ENCODE peak calls at places on chromosomes 13 and 19, in six cellular contexts. F is IMR-90, N is tibial artery, Z is SJSA1, T is fibroblast of lung, U is Peyer's patch. Q is an unnamed sample. For H3K4me1, the result is how much of the 10 kb centered on the place peaks cover.

GRCh38 chr19:45884682-45885555 is 1.0 kb downstream of the IRF2BP1 start:
- DNase-seq in U (no peak), T (no peak), Z (no peak), F (no peak), N (no peak), Q (no peak)

GRCh38 chr13:49386664-49387063 is 57.2 kb downstream of the CAB39L start:
- DNase-seq in N (no peak), Z (no peak), U (no peak), F (no peak), T (no peak), Q (no peak)

GRCh38 chr19:2422951-2423880 is 4.2 kb downstream of the TIMM13 start:
- DNase-seq in U (no peak), N (no peak), Z (no peak), T (peak), F (no peak), Q (no peak)

GRCh38 chr19:16363852-16364230 is 39.2 kb downstream of the KLF2 start:
- DNase-seq in F (no peak), T (no peak), Z (no peak), U (no peak), N (no peak), Q (no peak)

GRCh38 chr13:28819046-28819747 is 942 bp upstream of the MTUS2 start:
- DNase-seq in Z (no peak), T (peak), N (no peak), F (peak), U (no peak), Q (peak)

GRCh38 chr13:31124225-31124624 is 37.5 kb downstream of the HSPH1 start:
- DNase-seq in F (no peak), Z (no peak), N (no peak), T (no peak), U (no peak), Q (no peak)

GRCh38 chr13:21074601-21075302 is 13.4 kb upstream of the LATS2 start:
- DNase-seq in Z (no peak), N (no peak), F (no peak), U (peak), T (peak), Q (no peak)

GRCh38 chr19:11560404-11560988 is 1.5 kb upstream of the ELOF1 start:
- DNase-seq in T (peak), F (peak), U (peak), Z (peak), N (no peak), Q (peak)

GRCh38 chr19:47133021-47133471 is 2.4 kb downstream of the SAE1 start:
- DNase-seq in N (no peak), T (no peak), Z (no peak), F (no peak), U (no peak), Q (no peak)

GRCh38 chr13:113905942-113906341 is 42.1 kb upstream of the GAS6 start:
- DNase-seq in T (no peak), Z (peak), U (no peak), F (no peak), N (no peak), Q (no peak)

GRCh38 chr19:33778089-33778791 is 18.4 kb upstream of the KCTD15 start:
- DNase-seq in F (peak), N (peak), U (peak), Z (peak), T (peak), Q (peak)

GRCh38 chr19:41324921-41325639 is 15.1 kb downstream of the CCDC97 start:
- DNase-seq in U (peak), N (peak), F (peak), T (peak), Z (peak), Q (peak)

GRCh38 chr13:66461021-66461420 is 769.1 kb downstream of the PCDH9 start:
- DNase-seq in N (no peak), U (no peak), F (peak), Z (no peak), T (peak), Q (no peak)

GRCh38 chr19:54114340-54114826 is 1.1 kb downstream of the TFPT start:
- DNase-seq in T (peak), N (no peak), Z (no peak), U (peak), F (peak), Q (no peak)

GRCh38 chr19:6528544-6529121 is 2.2 kb upstream of the TNFSF9 start:
- DNase-seq in F (no peak), U (peak), Z (no peak), T (no peak), N (peak), Q (no peak)

GRCh38 chr13:33514362-33514761 is 228.8 kb upstream of the STARD13 start:
- DNase-seq in Z (no peak), T (no peak), N (no peak), U (no peak), F (no peak), Q (no peak)

GRCh38 chr19:32219881-32220552 is 125.4 kb upstream of the ZNF507 start:
- DNase-seq in T (no peak), F (no peak), Z (peak), N (no peak), U (no peak), Q (no peak)

GRCh38 chr13:104198811-104199210 is 1132.6 kb upstream of the SLC10A2 start:
- DNase-seq in N (no peak), F (no peak), U (no peak), T (no peak), Z (no peak), Q (no peak)

GRCh38 chr19:45444318-45445041 is 20.8 kb upstream of the ERCC1 start:
- DNase-seq in T (peak), Z (peak), F (peak), N (peak), U (peak), Q (peak)

GRCh38 chr19:18304194-18304495 is 18.7 kb downstream of the LSM4 start:
- DNase-seq in T (no peak), N (no peak), F (no peak), U (no peak), Z (no peak), Q (no peak)
- H3K4me1 ChIP-seq in T (under half), N (half or more), F (under half), U (under half), Z (under half), Q (half or more)

DNA sequence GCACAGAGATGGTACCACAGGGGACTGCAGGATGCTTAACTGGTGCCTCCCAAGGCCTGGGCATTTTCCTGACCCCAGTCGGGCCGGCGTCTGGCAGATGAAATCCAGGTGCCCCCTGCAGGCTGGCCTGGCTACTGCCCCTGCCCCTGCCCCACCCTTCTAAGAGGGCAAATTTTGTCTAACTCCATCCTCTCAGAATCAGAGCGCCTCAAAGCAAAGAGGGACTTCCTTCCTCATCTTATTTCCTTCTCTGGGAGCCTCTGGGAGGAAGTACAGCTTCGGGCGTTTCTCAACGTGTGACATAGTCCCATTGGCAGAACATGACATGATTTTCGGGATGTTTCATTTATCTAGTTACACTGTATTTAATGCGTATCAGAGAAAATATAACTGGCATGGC is 2.7 kb downstream of the PRKACA start:
- DNase-seq in Z (no peak), N (no peak), T (no peak), U (peak), F (no peak), Q (peak)
- H3K4me1 ChIP-seq in Z (under half), N (half or more), T (under half), U (under half), F (under half), Q (under half)

GRCh38 chr19:10107254-10107653 is 1.1 kb downstream of the PPAN start:
- DNase-seq in U (no peak), N (no peak), F (no peak), T (no peak), Z (no peak), Q (no peak)
- H3K4me1 ChIP-seq in U (under half), N (under half), F (under half), T (under half), Z (under half), Q (under half)

DNA sequence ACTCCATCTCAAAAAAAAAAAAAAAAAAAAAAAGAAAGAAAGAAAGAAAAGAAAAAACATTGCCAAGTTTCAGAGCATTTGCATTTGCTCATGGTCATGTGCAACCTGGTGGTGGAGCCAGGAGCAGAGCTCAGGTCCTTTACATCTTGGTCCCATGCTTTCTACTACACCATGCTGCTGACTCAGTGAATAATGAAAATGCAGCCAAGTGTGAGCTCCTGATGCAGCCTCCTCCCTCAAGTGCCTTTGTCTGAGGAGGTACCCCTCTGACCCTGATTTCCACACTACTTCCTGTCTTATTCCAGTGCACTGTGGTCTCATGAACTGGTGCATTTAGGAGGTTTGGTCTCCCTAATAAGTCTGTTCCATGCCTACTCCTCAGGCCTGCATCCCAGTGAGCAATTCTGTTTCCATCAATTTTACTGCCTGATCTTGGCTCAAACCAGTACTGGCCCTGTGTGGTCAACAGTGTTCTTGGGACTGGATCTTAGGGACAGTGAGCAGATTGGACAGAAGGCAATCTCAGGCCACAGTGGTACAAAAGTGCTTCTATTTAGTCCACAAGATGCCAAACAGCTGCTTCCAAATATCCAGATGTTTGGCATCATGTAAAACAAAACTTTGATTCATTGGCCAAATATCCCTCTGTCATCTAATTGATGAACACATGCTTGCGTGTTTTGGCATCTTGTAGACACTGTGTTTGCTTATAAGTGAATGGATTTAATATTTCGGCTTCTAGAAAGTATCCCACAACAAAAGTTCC is 28.8 kb upstream of the LRCH1 start:
- DNase-seq in T (peak), Z (no peak), U (no peak), F (no peak), N (no peak), Q (no peak)
- H3K4me1 ChIP-seq in T (under half), Z (under half), U (under half), F (under half), N (under half), Q (under half)